ENCODE peak calls at places on chromosomes 7 and 10, in eight cellular contexts. K is cardiac muscle cell; E is activated CD4-positive, alpha-beta T cell treated with anti-CD3 and anti-CD28 coated beads, Interleukin-2, amount 50 U/mL, for 24 hours; T is ACHN; J is NCI-H1105 treated with DMSO at 0.1 percent for 48 hours; X is coronary artery; A is ureter; W is KG1. B is an unnamed sample.

GRCh38 chr7:619356-619840 is 99.8 kb upstream of the PDGFA start:
- DNase-seq in T (no peak), K (no peak), X (no peak), J (no peak), E (no peak), A (no peak), W (no peak), B (no peak)

GRCh38 chr7:98831641-98832221 is 38.1 kb downstream of the TMEM130 start:
- DNase-seq in K (no peak), A (no peak), W (no peak), X (no peak), J (no peak), E (no peak), T (peak), B (no peak)

GRCh38 chr10:4685495-4685894 is 140.5 kb upstream of the AKR1E2 start:
- DNase-seq in X (no peak), W (no peak), K (no peak), T (no peak), J (no peak), A (no peak), E (no peak), B (no peak)

GRCh38 chr7:151705744-151706567 is 171.0 kb downstream of the PRKAG2 start:
- DNase-seq in E (no peak), J (peak), T (peak), K (peak), A (no peak), W (no peak), X (no peak), B (peak)

GRCh38 chr10:91511549-91512330 is 101.6 kb downstream of the HECTD2 start:
- DNase-seq in W (no peak), K (peak), J (no peak), E (no peak), X (no peak), T (peak), A (no peak), B (peak)

GRCh38 chr10:15745748-15746147 is 26.0 kb upstream of the ITGA8 start:
- DNase-seq in A (peak), X (no peak), W (no peak), J (no peak), T (no peak), E (no peak), K (peak), B (no peak)

GRCh38 chr10:77418211-77418640 is 219.4 kb downstream of the KCNMA1 start:
- DNase-seq in X (no peak), W (no peak), E (no peak), J (no peak), K (no peak), T (no peak), A (no peak), B (no peak)

GRCh38 chr10:22022257-22023051 is 18.9 kb upstream of the DNAJC1 start:
- DNase-seq in W (no peak), X (no peak), A (no peak), K (peak), J (no peak), T (no peak), E (peak), B (no peak)

GRCh38 chr7:67525588-67525987 is 529.0 kb downstream of the TYW1 start:
- DNase-seq in K (no peak), T (no peak), A (no peak), W (no peak), E (no peak), J (no peak), X (no peak), B (no peak)

GRCh38 chr10:79046326-79046725 is 22.4 kb upstream of the ZMIZ1 start:
- DNase-seq in T (no peak), K (no peak), A (no peak), E (no peak), X (no peak), W (no peak), J (no peak), B (no peak)

GRCh38 chr10:106705576-106706526 is 458.7 kb downstream of the SORCS1 start:
- DNase-seq in J (peak), K (peak), T (peak), W (peak), E (no peak), A (peak), X (no peak), B (peak)

GRCh38 chr7:140364819-140365218 is 33.5 kb downstream of the SLC37A3 start:
- DNase-seq in E (no peak), X (no peak), W (no peak), K (no peak), A (no peak), T (no peak), J (peak), B (peak)

GRCh38 chr7:70694909-70695803 is 436.8 kb upstream of the GALNT17 start:
- DNase-seq in T (no peak), X (no peak), W (no peak), E (no peak), K (peak), J (peak), A (no peak), B (peak)

GRCh38 chr7:23530901-23531793 is 634 bp downstream of the TRA2A start:
- DNase-seq in X (peak), K (peak), J (peak), T (peak), E (peak), W (no peak), A (peak), B (peak)

GRCh38 chr7:30330134-30331111 is 46.0 kb downstream of the ZNRF2 start:
- DNase-seq in X (no peak), A (no peak), W (no peak), T (no peak), E (no peak), K (no peak), J (no peak), B (no peak)

GRCh38 chr10:28838908-28839307 is 161.6 kb downstream of the BAMBI start:
- DNase-seq in W (no peak), E (no peak), A (no peak), K (peak), J (no peak), T (no peak), X (no peak), B (no peak)

GRCh38 chr10:126670886-126671285 is 393 bp upstream of the C10orf90 start:
- DNase-seq in T (no peak), W (no peak), J (peak), X (no peak), K (no peak), E (no peak), A (no peak), B (no peak)